ENCODE peak calls at places on chromosome 1, in four cellular contexts. D is COR-L47, B is T follicular helper cell, T is myocyte. G is an unnamed sample.

GRCh38 chr1:90925928-90926869 is 95.6 kb downstream of the ZNF644 start:
- DNase-seq in D (no peak), T (peak), B (no peak), G (peak)

GRCh38 chr1:38962113-38962512 is 20.5 kb upstream of the RHBDL2 start:
- DNase-seq in D (no peak), B (no peak), T (peak), G (peak)

GRCh38 chr1:155889566-155889965 is 21.6 kb downstream of the RIT1 start:
- DNase-seq in T (no peak), D (no peak), B (no peak), G (no peak)

GRCh38 chr1:216238844-216239243 is 184.4 kb downstream of the USH2A start:
- DNase-seq in D (no peak), B (no peak), T (no peak), G (no peak)

GRCh38 chr1:203796223-203796747 is 862 bp downstream of the ZBED6 start:
- DNase-seq in D (no peak), B (no peak), T (peak), G (peak)

GRCh38 chr1:166692354-166692753 is 146.9 kb upstream of the POGK start:
- DNase-seq in D (no peak), T (no peak), B (no peak), G (peak)

GRCh38 chr1:19643602-19644419 is at the start of gene NBL1:
- DNase-seq in T (peak), B (peak), D (no peak), G (peak)

GRCh38 chr1:244662604-244663003 is 9.7 kb downstream of the DESI2 start:
- DNase-seq in B (no peak), D (no peak), T (no peak), G (no peak)

GRCh38 chr1:5198328-5198727 is 543.9 kb downstream of the AJAP1 start:
- DNase-seq in T (no peak), B (no peak), D (no peak), G (no peak)

GRCh38 chr1:47444578-47445465 is 7.0 kb downstream of the FOXD2 start:
- DNase-seq in B (no peak), D (no peak), T (no peak), G (peak)

G was measured in mammary epithelial cell.